ENCODE peak calls at places on chromosomes 12 and 14, in eight cellular contexts. One of them, this sample, is unnamed.

GRCh38 chr14:63853831-63854293 is 1.1 kb downstream of the SYNE2 start:
- DNase-seq in pancreas: peak; percentile 61
- DNase-seq in CD8-positive, alpha-beta T cell: peak; percentile 54
- DNase-seq in fibroblast of lung: peak; percentile 56
- DNase-seq in right lobe of liver: peak; percentile 65
- DNase-seq in WERI-Rb-1: peak; percentile 46
- DNase-seq in endodermal cell: peak; percentile 66
- DNase-seq in cardiac muscle cell: peak; percentile 62
- DNase-seq in this sample: peak; percentile 63

GRCh38 chr12:72330291-72330690 is 58.1 kb downstream of the TRHDE start:
- DNase-seq in CD8-positive, alpha-beta T cell: no peak
- DNase-seq in WERI-Rb-1: no peak
- DNase-seq in fibroblast of lung: peak; percentile 61
- DNase-seq in endodermal cell: peak; percentile 73
- DNase-seq in cardiac muscle cell: peak; percentile 6
- DNase-seq in pancreas: no peak
- DNase-seq in right lobe of liver: no peak
- DNase-seq in this sample: no peak

GRCh38 chr12:44972746-44973421 is 78.0 kb downstream of the DBX2 start:
- DNase-seq in cardiac muscle cell: peak; percentile 39
- DNase-seq in CD8-positive, alpha-beta T cell: no peak
- DNase-seq in right lobe of liver: no peak
- DNase-seq in endodermal cell: peak; percentile 85
- DNase-seq in fibroblast of lung: peak; percentile 1
- DNase-seq in WERI-Rb-1: peak; percentile 46
- DNase-seq in pancreas: no peak
- DNase-seq in this sample: no peak

GRCh38 chr12:104985206-104985605 is 910 bp upstream of the NOPCHAP1 start:
- DNase-seq in right lobe of liver: no peak
- DNase-seq in endodermal cell: no peak
- DNase-seq in fibroblast of lung: no peak
- DNase-seq in CD8-positive, alpha-beta T cell: no peak
- DNase-seq in pancreas: no peak
- DNase-seq in cardiac muscle cell: no peak
- DNase-seq in WERI-Rb-1: no peak
- DNase-seq in this sample: no peak

GRCh38 chr12:120817559-120818330 is 86.4 kb downstream of the SPPL3 start:
- DNase-seq in pancreas: no peak
- DNase-seq in WERI-Rb-1: no peak
- DNase-seq in CD8-positive, alpha-beta T cell: no peak
- DNase-seq in endodermal cell: no peak
- DNase-seq in cardiac muscle cell: no peak
- DNase-seq in fibroblast of lung: no peak
- DNase-seq in right lobe of liver: no peak
- DNase-seq in this sample: no peak

GRCh38 chr14:74867673-74868072 is 8.3 kb downstream of the PROX2 start:
- DNase-seq in cardiac muscle cell: no peak
- DNase-seq in right lobe of liver: no peak
- DNase-seq in pancreas: no peak
- DNase-seq in endodermal cell: no peak
- DNase-seq in WERI-Rb-1: no peak
- DNase-seq in CD8-positive, alpha-beta T cell: peak; percentile 60
- DNase-seq in fibroblast of lung: peak; percentile 59
- DNase-seq in this sample: no peak

GRCh38 chr12:62862259-62862881 is 72.6 kb downstream of the PPM1H start:
- DNase-seq in WERI-Rb-1: no peak
- DNase-seq in cardiac muscle cell: no peak
- DNase-seq in CD8-positive, alpha-beta T cell: no peak
- DNase-seq in pancreas: no peak
- DNase-seq in fibroblast of lung: peak; percentile 48
- DNase-seq in right lobe of liver: no peak
- DNase-seq in endodermal cell: no peak
- DNase-seq in this sample: no peak

GRCh38 chr14:55572578-55572977 is 7.4 kb upstream of the KTN1 start:
- DNase-seq in pancreas: no peak
- DNase-seq in cardiac muscle cell: peak; percentile 69
- DNase-seq in fibroblast of lung: no peak
- DNase-seq in CD8-positive, alpha-beta T cell: no peak
- DNase-seq in endodermal cell: no peak
- DNase-seq in right lobe of liver: no peak
- DNase-seq in WERI-Rb-1: no peak
- DNase-seq in this sample: no peak

GRCh38 chr12:13218641-13219040 is 22.1 kb downstream of the EMP1 start:
- DNase-seq in pancreas: no peak
- DNase-seq in endodermal cell: peak; percentile 7
- DNase-seq in right lobe of liver: no peak
- DNase-seq in CD8-positive, alpha-beta T cell: no peak
- DNase-seq in cardiac muscle cell: no peak
- DNase-seq in fibroblast of lung: no peak
- DNase-seq in WERI-Rb-1: no peak
- DNase-seq in this sample: no peak

GRCh38 chr14:64800000-64800399 is 79.7 kb downstream of the SPTB start:
- DNase-seq in endodermal cell: peak; percentile 79
- DNase-seq in WERI-Rb-1: peak; percentile 28
- DNase-seq in cardiac muscle cell: peak; percentile 41
- DNase-seq in CD8-positive, alpha-beta T cell: no peak
- DNase-seq in pancreas: no peak
- DNase-seq in right lobe of liver: no peak
- DNase-seq in fibroblast of lung: peak; percentile 36
- DNase-seq in this sample: peak; percentile 58

GRCh38 chr12:113479578-113480335 is 8.1 kb upstream of the LHX5 start:
- DNase-seq in pancreas: no peak
- DNase-seq in CD8-positive, alpha-beta T cell: no peak
- DNase-seq in cardiac muscle cell: peak; percentile 91
- DNase-seq in fibroblast of lung: peak; percentile 39
- DNase-seq in WERI-Rb-1: no peak
- DNase-seq in endodermal cell: peak; percentile 97
- DNase-seq in right lobe of liver: peak; percentile 42
- DNase-seq in this sample: no peak

GRCh38 chr14:68563256-68564131 is 229.4 kb downstream of the ZFP36L1 start:
- DNase-seq in CD8-positive, alpha-beta T cell: no peak
- DNase-seq in cardiac muscle cell: no peak
- DNase-seq in WERI-Rb-1: no peak
- DNase-seq in pancreas: peak; percentile 46
- DNase-seq in endodermal cell: no peak
- DNase-seq in right lobe of liver: peak; percentile 48
- DNase-seq in fibroblast of lung: peak; percentile 82
- DNase-seq in this sample: no peak

GRCh38 chr12:16833376-16833775 is 227.4 kb upstream of the LMO3 start:
- DNase-seq in pancreas: no peak
- DNase-seq in CD8-positive, alpha-beta T cell: no peak
- DNase-seq in cardiac muscle cell: no peak
- DNase-seq in endodermal cell: no peak
- DNase-seq in right lobe of liver: no peak
- DNase-seq in WERI-Rb-1: no peak
- DNase-seq in fibroblast of lung: no peak
- DNase-seq in this sample: no peak

GRCh38 chr12:87270894-87271293 is 758.3 kb downstream of the C12orf50 start:
- DNase-seq in endodermal cell: no peak
- DNase-seq in cardiac muscle cell: no peak
- DNase-seq in WERI-Rb-1: no peak
- DNase-seq in right lobe of liver: no peak
- DNase-seq in pancreas: no peak
- DNase-seq in CD8-positive, alpha-beta T cell: no peak
- DNase-seq in fibroblast of lung: peak; percentile 71
- DNase-seq in this sample: no peak

GRCh38 chr14:72688990-72689677 is 204.8 kb downstream of the DPF3 start:
- DNase-seq in cardiac muscle cell: peak; percentile 64
- DNase-seq in WERI-Rb-1: peak; percentile 83
- DNase-seq in CD8-positive, alpha-beta T cell: no peak
- DNase-seq in pancreas: no peak
- DNase-seq in fibroblast of lung: no peak
- DNase-seq in right lobe of liver: no peak
- DNase-seq in endodermal cell: no peak
- DNase-seq in this sample: no peak

GRCh38 chr12:54765652-54766051 is 88.7 kb upstream of the MUCL1 start:
- DNase-seq in right lobe of liver: no peak
- DNase-seq in pancreas: no peak
- DNase-seq in fibroblast of lung: no peak
- DNase-seq in CD8-positive, alpha-beta T cell: no peak
- DNase-seq in cardiac muscle cell: no peak
- DNase-seq in endodermal cell: no peak
- DNase-seq in WERI-Rb-1: no peak
- DNase-seq in this sample: no peak

GRCh38 chr12:85823436-85824179 is 12.6 kb downstream of the RASSF9 start:
- DNase-seq in cardiac muscle cell: no peak
- DNase-seq in CD8-positive, alpha-beta T cell: no peak
- DNase-seq in pancreas: no peak
- DNase-seq in endodermal cell: no peak
- DNase-seq in right lobe of liver: no peak
- DNase-seq in fibroblast of lung: peak; percentile 92
- DNase-seq in WERI-Rb-1: no peak
- DNase-seq in this sample: no peak

GRCh38 chr14:93716410-93717221 is 71.7 kb downstream of the PRIMA1 start:
- DNase-seq in CD8-positive, alpha-beta T cell: no peak
- DNase-seq in right lobe of liver: no peak
- DNase-seq in WERI-Rb-1: no peak
- DNase-seq in fibroblast of lung: no peak
- DNase-seq in cardiac muscle cell: no peak
- DNase-seq in pancreas: no peak
- DNase-seq in endodermal cell: peak; percentile 32
- DNase-seq in this sample: no peak

GRCh38 chr14:33691907-33692306 is 259.0 kb downstream of the EGLN3 start:
- DNase-seq in WERI-Rb-1: no peak
- DNase-seq in right lobe of liver: no peak
- DNase-seq in CD8-positive, alpha-beta T cell: no peak
- DNase-seq in endodermal cell: no peak
- DNase-seq in cardiac muscle cell: no peak
- DNase-seq in pancreas: no peak
- DNase-seq in fibroblast of lung: peak; percentile 30
- DNase-seq in this sample: no peak

GRCh38 chr14:102580552-102581110 is 11.8 kb upstream of the RCOR1 start:
- DNase-seq in right lobe of liver: no peak
- DNase-seq in fibroblast of lung: no peak
- DNase-seq in endodermal cell: no peak
- DNase-seq in cardiac muscle cell: no peak
- DNase-seq in pancreas: no peak
- DNase-seq in WERI-Rb-1: no peak
- DNase-seq in CD8-positive, alpha-beta T cell: no peak
- DNase-seq in this sample: no peak

GRCh38 chr14:102581193-102581592 is 11.3 kb upstream of the RCOR1 start:
- DNase-seq in fibroblast of lung: no peak
- DNase-seq in cardiac muscle cell: no peak
- DNase-seq in WERI-Rb-1: no peak
- DNase-seq in pancreas: no peak
- DNase-seq in endodermal cell: no peak
- DNase-seq in CD8-positive, alpha-beta T cell: no peak
- DNase-seq in right lobe of liver: no peak
- DNase-seq in this sample: no peak

GRCh38 chr14:102578821-102579220 is 13.6 kb upstream of the RCOR1 start:
- DNase-seq in endodermal cell: no peak
- DNase-seq in pancreas: no peak
- DNase-seq in WERI-Rb-1: no peak
- DNase-seq in CD8-positive, alpha-beta T cell: no peak
- DNase-seq in fibroblast of lung: no peak
- DNase-seq in right lobe of liver: no peak
- DNase-seq in cardiac muscle cell: no peak
- DNase-seq in this sample: no peak

GRCh38 chr14:102583726-102584125 is 8.7 kb upstream of the RCOR1 start:
- DNase-seq in endodermal cell: no peak
- DNase-seq in right lobe of liver: no peak
- DNase-seq in WERI-Rb-1: no peak
- DNase-seq in fibroblast of lung: no peak
- DNase-seq in cardiac muscle cell: no peak
- DNase-seq in CD8-positive, alpha-beta T cell: no peak
- DNase-seq in pancreas: no peak
- DNase-seq in this sample: peak; percentile 14

GRCh38 chr14:102579696-102580551 is 12.5 kb upstream of the RCOR1 start:
- DNase-seq in fibroblast of lung: peak; percentile 73
- DNase-seq in WERI-Rb-1: no peak
- DNase-seq in endodermal cell: peak; percentile 62
- DNase-seq in cardiac muscle cell: no peak
- DNase-seq in pancreas: no peak
- DNase-seq in CD8-positive, alpha-beta T cell: no peak
- DNase-seq in right lobe of liver: no peak
- DNase-seq in this sample: peak; percentile 55
- H3K27ac ChIP-seq in fibroblast of lung: no peak overlapping the region
- H3K27ac ChIP-seq in WERI-Rb-1: no peak overlapping the region
- H3K27ac ChIP-seq in endodermal cell: no peak overlapping the region
- H3K27ac ChIP-seq in cardiac muscle cell: no peak overlapping the region
- H3K27ac ChIP-seq in pancreas: no peak overlapping the region
- H3K27ac ChIP-seq in CD8-positive, alpha-beta T cell: no peak overlapping the region
- H3K27ac ChIP-seq in right lobe of liver: no peak overlapping the region
- H3K27ac ChIP-seq in this sample: no peak overlapping the region

GRCh38 chr12:75771023-75771422 is 259.6 kb upstream of the KRR1 start:
- DNase-seq in WERI-Rb-1: no peak
- DNase-seq in cardiac muscle cell: no peak
- DNase-seq in pancreas: no peak
- DNase-seq in fibroblast of lung: no peak
- DNase-seq in endodermal cell: no peak
- DNase-seq in right lobe of liver: no peak
- DNase-seq in CD8-positive, alpha-beta T cell: no peak
- DNase-seq in this sample: no peak
- TF ChIP-seq CTCF in WERI-Rb-1: no peak
- TF ChIP-seq CTCF in cardiac muscle cell: no peak
- TF ChIP-seq CTCF in pancreas: no peak
- TF ChIP-seq CTCF in fibroblast of lung: no peak
- TF ChIP-seq CTCF in endodermal cell: no peak
- TF ChIP-seq CTCF in right lobe of liver: no peak
- TF ChIP-seq CTCF in CD8-positive, alpha-beta T cell: no peak
- TF ChIP-seq CTCF in this sample: no peak

GRCh38 chr12:29616664-29617409 is 119.4 kb upstream of the OVCH1 start:
- DNase-seq in fibroblast of lung: peak; percentile 90
- DNase-seq in endodermal cell: no peak
- DNase-seq in cardiac muscle cell: peak; percentile 15
- DNase-seq in CD8-positive, alpha-beta T cell: no peak
- DNase-seq in WERI-Rb-1: no peak
- DNase-seq in pancreas: no peak
- DNase-seq in right lobe of liver: no peak
- DNase-seq in this sample: no peak
- H3K27ac ChIP-seq in fibroblast of lung: no peak overlapping the region
- H3K27ac ChIP-seq in endodermal cell: no peak overlapping the region
- H3K27ac ChIP-seq in cardiac muscle cell: no peak overlapping the region
- H3K27ac ChIP-seq in CD8-positive, alpha-beta T cell: no peak overlapping the region
- H3K27ac ChIP-seq in WERI-Rb-1: no peak overlapping the region
- H3K27ac ChIP-seq in pancreas: no peak overlapping the region
- H3K27ac ChIP-seq in right lobe of liver: no peak overlapping the region
- H3K27ac ChIP-seq in this sample: no peak overlapping the region

GRCh38 chr12:31765931-31766330 is 37.1 kb upstream of the AMN1 start:
- DNase-seq in endodermal cell: no peak
- DNase-seq in pancreas: no peak
- DNase-seq in right lobe of liver: no peak
- DNase-seq in cardiac muscle cell: no peak
- DNase-seq in CD8-positive, alpha-beta T cell: no peak
- DNase-seq in WERI-Rb-1: no peak
- DNase-seq in fibroblast of lung: no peak
- DNase-seq in this sample: no peak

GRCh38 chr12:31773223-31773750 is 44.5 kb upstream of the AMN1 start:
- DNase-seq in cardiac muscle cell: peak; percentile 77
- DNase-seq in right lobe of liver: peak; percentile 40
- DNase-seq in fibroblast of lung: peak; percentile 71
- DNase-seq in WERI-Rb-1: no peak
- DNase-seq in endodermal cell: peak; percentile 59
- DNase-seq in CD8-positive, alpha-beta T cell: no peak
- DNase-seq in pancreas: no peak
- DNase-seq in this sample: no peak

GRCh38 chr12:31772685-31773222 is 43.9 kb upstream of the AMN1 start:
- DNase-seq in right lobe of liver: no peak
- DNase-seq in endodermal cell: peak; percentile 58
- DNase-seq in fibroblast of lung: no peak
- DNase-seq in pancreas: no peak
- DNase-seq in CD8-positive, alpha-beta T cell: no peak
- DNase-seq in cardiac muscle cell: no peak
- DNase-seq in WERI-Rb-1: no peak
- DNase-seq in this sample: no peak

GRCh38 chr12:31772186-31772585 is 43.4 kb upstream of the AMN1 start:
- DNase-seq in right lobe of liver: no peak
- DNase-seq in endodermal cell: no peak
- DNase-seq in pancreas: no peak
- DNase-seq in CD8-positive, alpha-beta T cell: no peak
- DNase-seq in fibroblast of lung: peak; percentile 78
- DNase-seq in cardiac muscle cell: no peak
- DNase-seq in WERI-Rb-1: no peak
- DNase-seq in this sample: no peak

GRCh38 chr12:31768046-31768445 is 39.2 kb upstream of the AMN1 start:
- DNase-seq in right lobe of liver: no peak
- DNase-seq in endodermal cell: no peak
- DNase-seq in cardiac muscle cell: no peak
- DNase-seq in WERI-Rb-1: no peak
- DNase-seq in pancreas: no peak
- DNase-seq in CD8-positive, alpha-beta T cell: no peak
- DNase-seq in fibroblast of lung: no peak
- DNase-seq in this sample: no peak
- TF ChIP-seq CTCF in right lobe of liver: no peak
- TF ChIP-seq CTCF in endodermal cell: no peak
- TF ChIP-seq CTCF in cardiac muscle cell: no peak
- TF ChIP-seq CTCF in WERI-Rb-1: no peak
- TF ChIP-seq CTCF in pancreas: no peak
- TF ChIP-seq CTCF in CD8-positive, alpha-beta T cell: no peak
- TF ChIP-seq CTCF in fibroblast of lung: no peak
- TF ChIP-seq CTCF in this sample: no peak

This sample was measured in lower lobe of right lung.